ENCODE peak calls at places on chromosomes 11 and 22, in nine cellular contexts. One of them, this sample, is unnamed.

GRCh38 chr22:50048066-50048765 is 9.9 kb downstream of the TTLL8 start:
- DNase-seq in AG04449: no peak
- DNase-seq in osteocyte: no peak
- DNase-seq in neural crest cell: no peak
- DNase-seq in stomach: no peak
- DNase-seq in cardiac fibroblast: no peak
- DNase-seq in testis: no peak
- DNase-seq in uterus: no peak
- DNase-seq in lower lobe of right lung: no peak
- DNase-seq in this sample: no peak

GRCh38 chr11:46649180-46649738 is 31.9 kb downstream of the ATG13 start:
- DNase-seq in AG04449: peak
- DNase-seq in osteocyte: no peak
- DNase-seq in neural crest cell: no peak
- DNase-seq in stomach: no peak
- DNase-seq in cardiac fibroblast: peak
- DNase-seq in testis: peak
- DNase-seq in uterus: peak
- DNase-seq in lower lobe of right lung: no peak
- DNase-seq in this sample: no peak

GRCh38 chr11:95068549-95068948 is 1.8 kb downstream of the SRSF8 start:
- DNase-seq in AG04449: peak
- DNase-seq in osteocyte: no peak
- DNase-seq in neural crest cell: peak
- DNase-seq in stomach: peak
- DNase-seq in cardiac fibroblast: peak
- DNase-seq in testis: peak
- DNase-seq in uterus: peak
- DNase-seq in lower lobe of right lung: peak
- DNase-seq in this sample: no peak

GRCh38 chr22:29205598-29206371 is at the start of gene EMID1:
- DNase-seq in AG04449: no peak
- DNase-seq in osteocyte: no peak
- DNase-seq in neural crest cell: no peak
- DNase-seq in stomach: peak
- DNase-seq in cardiac fibroblast: peak
- DNase-seq in testis: peak
- DNase-seq in uterus: peak
- DNase-seq in lower lobe of right lung: peak
- DNase-seq in this sample: peak

GRCh38 chr22:28923826-28924732 is 40.7 kb downstream of the ZNRF3 start:
- DNase-seq in AG04449: no peak
- DNase-seq in osteocyte: no peak
- DNase-seq in neural crest cell: peak
- DNase-seq in stomach: peak
- DNase-seq in cardiac fibroblast: no peak
- DNase-seq in testis: peak
- DNase-seq in uterus: no peak
- DNase-seq in lower lobe of right lung: peak
- DNase-seq in this sample: peak

GRCh38 chr11:70628881-70629844 is 230.8 kb downstream of the CTTN start:
- DNase-seq in AG04449: no peak
- DNase-seq in osteocyte: no peak
- DNase-seq in neural crest cell: no peak
- DNase-seq in stomach: peak
- DNase-seq in cardiac fibroblast: peak
- DNase-seq in testis: peak
- DNase-seq in uterus: no peak
- DNase-seq in lower lobe of right lung: peak
- DNase-seq in this sample: no peak

GRCh38 chr22:29157759-29158535 is 47.7 kb upstream of the EMID1 start:
- DNase-seq in AG04449: no peak
- DNase-seq in osteocyte: no peak
- DNase-seq in neural crest cell: no peak
- DNase-seq in stomach: no peak
- DNase-seq in cardiac fibroblast: no peak
- DNase-seq in testis: no peak
- DNase-seq in uterus: no peak
- DNase-seq in lower lobe of right lung: no peak
- DNase-seq in this sample: no peak

GRCh38 chr11:134756811-134757540 is 344.9 kb upstream of the B3GAT1 start:
- DNase-seq in AG04449: no peak
- DNase-seq in osteocyte: no peak
- DNase-seq in neural crest cell: no peak
- DNase-seq in stomach: no peak
- DNase-seq in cardiac fibroblast: no peak
- DNase-seq in testis: no peak
- DNase-seq in uterus: no peak
- DNase-seq in lower lobe of right lung: no peak
- DNase-seq in this sample: no peak

GRCh38 chr22:43006753-43007152 is 8.2 kb downstream of the PACSIN2 start:
- DNase-seq in AG04449: no peak
- DNase-seq in osteocyte: no peak
- DNase-seq in neural crest cell: no peak
- DNase-seq in stomach: no peak
- DNase-seq in cardiac fibroblast: no peak
- DNase-seq in testis: no peak
- DNase-seq in uterus: no peak
- DNase-seq in lower lobe of right lung: no peak
- DNase-seq in this sample: no peak

GRCh38 chr22:43008921-43009320 is 6.0 kb downstream of the PACSIN2 start:
- DNase-seq in AG04449: no peak
- DNase-seq in osteocyte: no peak
- DNase-seq in neural crest cell: no peak
- DNase-seq in stomach: no peak
- DNase-seq in cardiac fibroblast: no peak
- DNase-seq in testis: no peak
- DNase-seq in uterus: no peak
- DNase-seq in lower lobe of right lung: peak
- DNase-seq in this sample: no peak

GRCh38 chr22:43008509-43008908 is 6.4 kb downstream of the PACSIN2 start:
- DNase-seq in AG04449: no peak
- DNase-seq in osteocyte: no peak
- DNase-seq in neural crest cell: no peak
- DNase-seq in stomach: no peak
- DNase-seq in cardiac fibroblast: no peak
- DNase-seq in testis: no peak
- DNase-seq in uterus: no peak
- DNase-seq in lower lobe of right lung: peak
- DNase-seq in this sample: no peak

GRCh38 chr22:43006016-43006505 is 8.9 kb downstream of the PACSIN2 start:
- DNase-seq in AG04449: no peak
- DNase-seq in osteocyte: no peak
- DNase-seq in neural crest cell: no peak
- DNase-seq in stomach: no peak
- DNase-seq in cardiac fibroblast: no peak
- DNase-seq in testis: no peak
- DNase-seq in uterus: no peak
- DNase-seq in lower lobe of right lung: no peak
- DNase-seq in this sample: no peak

DNA sequence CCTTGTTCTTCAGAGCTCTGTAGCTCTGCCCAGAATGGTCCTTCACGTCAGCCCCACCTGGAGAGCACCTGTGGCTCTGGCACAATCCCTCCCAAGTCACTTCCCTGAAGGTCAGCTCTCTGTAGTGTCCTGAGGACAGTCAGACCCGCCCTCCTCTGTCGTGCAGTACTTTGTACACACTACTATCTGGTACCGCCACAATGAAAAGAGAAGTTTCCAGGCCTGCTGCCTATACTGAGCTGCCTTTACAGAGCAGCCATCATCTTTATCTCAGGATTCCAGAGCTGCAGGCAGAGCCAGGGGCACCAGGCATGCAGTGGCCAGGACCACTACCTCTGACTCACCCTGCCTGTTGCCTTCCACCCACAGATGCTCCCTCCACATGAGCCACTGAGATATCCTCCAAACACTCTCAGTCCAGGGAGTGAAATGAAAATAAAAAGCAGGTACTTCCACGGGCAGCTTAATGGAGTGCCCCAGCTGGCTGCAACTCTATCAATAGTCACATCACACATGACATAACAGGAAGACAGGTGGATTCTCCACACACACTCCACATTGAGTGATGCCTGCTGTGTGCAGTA is 7.3 kb downstream of the PACSIN2 start:
- DNase-seq in AG04449: no peak
- DNase-seq in osteocyte: no peak
- DNase-seq in neural crest cell: no peak
- DNase-seq in stomach: peak
- DNase-seq in cardiac fibroblast: peak
- DNase-seq in testis: no peak
- DNase-seq in uterus: no peak
- DNase-seq in lower lobe of right lung: peak
- DNase-seq in this sample: no peak
- TF ChIP-seq CTCF in AG04449: no peak
- TF ChIP-seq CTCF in osteocyte: no peak
- TF ChIP-seq CTCF in neural crest cell: no peak
- TF ChIP-seq CTCF in stomach: no peak
- TF ChIP-seq CTCF in cardiac fibroblast: no peak
- TF ChIP-seq CTCF in testis: no peak
- TF ChIP-seq CTCF in uterus: no peak
- TF ChIP-seq CTCF in lower lobe of right lung: no peak
- TF ChIP-seq CTCF in this sample: no peak

GRCh38 chr11:19679952-19680823 is 32.4 kb upstream of the NAV2 start:
- DNase-seq in AG04449: peak
- DNase-seq in osteocyte: peak
- DNase-seq in neural crest cell: no peak
- DNase-seq in stomach: peak
- DNase-seq in cardiac fibroblast: peak
- DNase-seq in testis: peak
- DNase-seq in uterus: peak
- DNase-seq in lower lobe of right lung: peak
- DNase-seq in this sample: no peak
- TF ChIP-seq CTCF in AG04449: peak
- TF ChIP-seq CTCF in osteocyte: no peak
- TF ChIP-seq CTCF in neural crest cell: no peak
- TF ChIP-seq CTCF in stomach: no peak
- TF ChIP-seq CTCF in cardiac fibroblast: peak
- TF ChIP-seq CTCF in testis: no peak
- TF ChIP-seq CTCF in uterus: no peak
- TF ChIP-seq CTCF in lower lobe of right lung: no peak
- TF ChIP-seq CTCF in this sample: no peak

GRCh38 chr11:74168838-74169237 is 2.0 kb downstream of the C2CD3 start:
- DNase-seq in AG04449: no peak
- DNase-seq in osteocyte: no peak
- DNase-seq in neural crest cell: no peak
- DNase-seq in stomach: no peak
- DNase-seq in cardiac fibroblast: no peak
- DNase-seq in testis: no peak
- DNase-seq in uterus: no peak
- DNase-seq in lower lobe of right lung: no peak
- DNase-seq in this sample: no peak

GRCh38 chr11:74171630-74172465 is 759 bp downstream of the PPME1 start:
- DNase-seq in AG04449: no peak
- DNase-seq in osteocyte: no peak
- DNase-seq in neural crest cell: no peak
- DNase-seq in stomach: no peak
- DNase-seq in cardiac fibroblast: peak
- DNase-seq in testis: no peak
- DNase-seq in uterus: no peak
- DNase-seq in lower lobe of right lung: no peak
- DNase-seq in this sample: no peak

GRCh38 chr11:74175923-74176322 is 4.8 kb downstream of the PPME1 start:
- DNase-seq in AG04449: no peak
- DNase-seq in osteocyte: no peak
- DNase-seq in neural crest cell: no peak
- DNase-seq in stomach: no peak
- DNase-seq in cardiac fibroblast: no peak
- DNase-seq in testis: no peak
- DNase-seq in uterus: no peak
- DNase-seq in lower lobe of right lung: no peak
- DNase-seq in this sample: no peak

GRCh38 chr11:74169736-74170458 is 905 bp downstream of the C2CD3 start:
- DNase-seq in AG04449: no peak
- DNase-seq in osteocyte: no peak
- DNase-seq in neural crest cell: no peak
- DNase-seq in stomach: no peak
- DNase-seq in cardiac fibroblast: no peak
- DNase-seq in testis: no peak
- DNase-seq in uterus: no peak
- DNase-seq in lower lobe of right lung: no peak
- DNase-seq in this sample: no peak

GRCh38 chr11:74170694-74171629 is at the start of the genes C2CD3 and PPME1:
- DNase-seq in AG04449: peak
- DNase-seq in osteocyte: peak
- DNase-seq in neural crest cell: peak
- DNase-seq in stomach: peak
- DNase-seq in cardiac fibroblast: peak
- DNase-seq in testis: peak
- DNase-seq in uterus: peak
- DNase-seq in lower lobe of right lung: peak
- DNase-seq in this sample: peak
- TF ChIP-seq CTCF in AG04449: peak
- TF ChIP-seq CTCF in osteocyte: peak
- TF ChIP-seq CTCF in neural crest cell: peak
- TF ChIP-seq CTCF in stomach: no peak
- TF ChIP-seq CTCF in cardiac fibroblast: peak
- TF ChIP-seq CTCF in testis: peak
- TF ChIP-seq CTCF in uterus: peak
- TF ChIP-seq CTCF in lower lobe of right lung: peak
- TF ChIP-seq CTCF in this sample: no peak

GRCh38 chr22:35349704-35350538 is 31.0 kb upstream of the HMOX1 start:
- DNase-seq in AG04449: no peak
- DNase-seq in osteocyte: no peak
- DNase-seq in neural crest cell: no peak
- DNase-seq in stomach: no peak
- DNase-seq in cardiac fibroblast: peak
- DNase-seq in testis: peak
- DNase-seq in uterus: peak
- DNase-seq in lower lobe of right lung: no peak
- DNase-seq in this sample: no peak

GRCh38 chr22:35353318-35353717 is 27.6 kb upstream of the HMOX1 start:
- DNase-seq in AG04449: no peak
- DNase-seq in osteocyte: no peak
- DNase-seq in neural crest cell: no peak
- DNase-seq in stomach: no peak
- DNase-seq in cardiac fibroblast: no peak
- DNase-seq in testis: no peak
- DNase-seq in uterus: no peak
- DNase-seq in lower lobe of right lung: peak
- DNase-seq in this sample: no peak

GRCh38 chr22:35354068-35354467 is 26.8 kb upstream of the HMOX1 start:
- DNase-seq in AG04449: no peak
- DNase-seq in osteocyte: no peak
- DNase-seq in neural crest cell: no peak
- DNase-seq in stomach: no peak
- DNase-seq in cardiac fibroblast: no peak
- DNase-seq in testis: no peak
- DNase-seq in uterus: no peak
- DNase-seq in lower lobe of right lung: no peak
- DNase-seq in this sample: no peak

GRCh38 chr22:35350539-35351503 is 30.1 kb upstream of the HMOX1 start:
- DNase-seq in AG04449: peak
- DNase-seq in osteocyte: peak
- DNase-seq in neural crest cell: peak
- DNase-seq in stomach: peak
- DNase-seq in cardiac fibroblast: peak
- DNase-seq in testis: peak
- DNase-seq in uterus: peak
- DNase-seq in lower lobe of right lung: peak
- DNase-seq in this sample: peak

DNA sequence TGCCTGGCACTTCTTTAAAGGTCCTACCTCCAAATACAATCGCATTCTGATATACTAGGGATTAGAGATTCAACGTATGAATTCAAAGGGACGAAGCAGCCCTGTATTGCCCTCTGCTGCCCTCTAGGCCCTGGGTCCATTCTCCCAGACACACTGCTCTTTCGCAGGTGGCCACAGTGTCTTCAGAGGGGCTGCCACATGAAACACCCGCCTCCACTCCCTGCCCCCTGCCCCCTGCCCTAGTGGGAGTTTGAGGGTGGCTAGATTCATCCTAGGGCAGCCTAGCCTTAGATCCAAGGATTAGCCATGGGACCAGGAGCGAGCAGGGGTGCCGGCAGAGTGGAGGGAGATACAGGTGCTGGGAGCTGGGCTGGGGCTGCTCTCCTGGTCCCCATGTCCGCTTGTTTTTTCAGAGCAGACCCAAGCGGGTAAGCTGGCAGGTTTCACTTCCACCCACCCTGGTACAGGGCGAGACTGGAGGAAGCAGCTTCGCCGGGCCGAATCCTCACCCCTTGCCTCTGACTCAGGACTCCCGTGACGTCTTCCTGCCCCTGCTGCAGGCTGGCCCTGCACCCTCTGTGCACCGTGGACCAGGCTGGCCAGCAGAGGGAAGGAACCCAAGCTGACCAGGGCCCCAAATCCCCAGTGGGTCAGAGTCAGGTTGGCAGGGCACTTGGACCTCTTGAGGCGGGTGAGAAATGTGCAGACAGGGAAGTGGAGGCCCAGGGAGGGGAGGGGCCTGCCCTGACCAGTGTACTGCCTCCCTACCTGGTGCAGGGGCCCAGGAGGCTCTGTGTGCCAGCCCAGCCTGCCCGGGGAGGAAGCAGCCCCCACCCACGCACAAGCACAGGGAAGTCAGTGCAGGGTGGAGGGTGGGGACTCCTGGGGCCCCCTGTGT is 28.4 kb upstream of the HMOX1 start:
- DNase-seq in AG04449: no peak
- DNase-seq in osteocyte: no peak
- DNase-seq in neural crest cell: peak
- DNase-seq in stomach: peak
- DNase-seq in cardiac fibroblast: no peak
- DNase-seq in testis: peak
- DNase-seq in uterus: peak
- DNase-seq in lower lobe of right lung: peak
- DNase-seq in this sample: no peak
- TF ChIP-seq CTCF in AG04449: peak
- TF ChIP-seq CTCF in osteocyte: no peak
- TF ChIP-seq CTCF in neural crest cell: peak
- TF ChIP-seq CTCF in stomach: no peak
- TF ChIP-seq CTCF in cardiac fibroblast: peak
- TF ChIP-seq CTCF in testis: no peak
- TF ChIP-seq CTCF in uterus: no peak
- TF ChIP-seq CTCF in lower lobe of right lung: peak
- TF ChIP-seq CTCF in this sample: no peak